ENCODE peak calls at places on chromosomes 16 and 17, in nine cellular contexts. I, J, N, Y, Z, U, M, W and A are unnamed samples.

GRCh38 chr16:30731411-30731810 is 16.8 kb upstream of the PHKG2 start:
- DNase-seq in I (no peak), J (no peak), N (no peak), Y (no peak), Z (no peak), U (no peak), M (no peak), W (no peak), A (no peak)

GRCh38 chr16:31221357-31222160 is 4.6 kb upstream of the PYDC1 start:
- DNase-seq in I (no peak), J (no peak), N (no peak), Y (no peak), Z (no peak), U (no peak), M (no peak), W (no peak), A (no peak)

GRCh38 chr17:57671546-57672204 is 73.4 kb downstream of the CCDC182 start:
- DNase-seq in I (peak), J (peak), N (peak), Y (peak), Z (peak), U (peak), M (peak), W (peak), A (peak)

GRCh38 chr17:8941980-8942617 is 23.4 kb downstream of the PIK3R5 start:
- DNase-seq in I (no peak), J (no peak), N (no peak), Y (no peak), Z (no peak), U (no peak), M (no peak), W (no peak), A (no peak)

GRCh38 chr17:57705921-57706695 is 39.0 kb downstream of the CCDC182 start:
- DNase-seq in I (no peak), J (no peak), N (no peak), Y (no peak), Z (no peak), U (no peak), M (no peak), W (no peak), A (no peak)

GRCh38 chr16:66146689-66147330 is 219.7 kb upstream of the CDH5 start:
- DNase-seq in I (no peak), J (no peak), N (no peak), Y (no peak), Z (no peak), U (no peak), M (no peak), W (peak), A (no peak)

GRCh38 chr17:38464723-38465419 is 36.6 kb downstream of the ARHGAP23 start:
- DNase-seq in I (peak), J (peak), N (no peak), Y (peak), Z (no peak), U (peak), M (peak), W (peak), A (no peak)

GRCh38 chr17:32689348-32689747 is 187.6 kb downstream of the MYO1D start:
- DNase-seq in I (no peak), J (no peak), N (no peak), Y (no peak), Z (no peak), U (no peak), M (no peak), W (no peak), A (no peak)

GRCh38 chr16:25914357-25914962 is 222.7 kb downstream of the HS3ST4 start:
- DNase-seq in I (no peak), J (no peak), N (no peak), Y (no peak), Z (no peak), U (no peak), M (no peak), W (no peak), A (no peak)